ENCODE peak calls at places on chromosomes 6 and 20, in six cellular contexts. O is brain microvascular endothelial cell, N is PC-3, Q is osteocyte, T is tibial artery, F is fibroblast of mammary gland. E is an unnamed sample.

GRCh38 chr20:45378191-45378590 is at the start of gene TP53TG5:
- DNase-seq in O (no peak), N (no peak), Q (peak), T (no peak), F (no peak), E (no peak)

GRCh38 chr6:15166121-15166520 is 79.7 kb upstream of the JARID2 start:
- DNase-seq in O (no peak), N (no peak), Q (no peak), T (no peak), F (no peak), E (no peak)

GRCh38 chr6:105178110-105178509 is 1.7 kb downstream of the POPDC3 start:
- DNase-seq in O (peak), N (peak), Q (no peak), T (no peak), F (peak), E (no peak)

GRCh38 chr6:138038148-138038870 is 68.9 kb downstream of the PERP start:
- DNase-seq in O (no peak), N (no peak), Q (no peak), T (no peak), F (no peak), E (no peak)

GRCh38 chr20:10971096-10971495 is 297.3 kb upstream of the JAG1 start:
- DNase-seq in O (no peak), N (peak), Q (no peak), T (no peak), F (no peak), E (no peak)

GRCh38 chr20:4263011-4263410 is 247.7 kb upstream of the RNF24 start:
- DNase-seq in O (no peak), N (no peak), Q (no peak), T (no peak), F (no peak), E (no peak)

GRCh38 chr6:14530385-14530784 is 412.8 kb downstream of the CD83 start:
- DNase-seq in O (no peak), N (no peak), Q (no peak), T (no peak), F (no peak), E (no peak)

GRCh38 chr6:168244961-168245551 is 74.5 kb downstream of the DACT2 start:
- DNase-seq in O (no peak), N (no peak), Q (no peak), T (no peak), F (no peak), E (no peak)

DNA sequence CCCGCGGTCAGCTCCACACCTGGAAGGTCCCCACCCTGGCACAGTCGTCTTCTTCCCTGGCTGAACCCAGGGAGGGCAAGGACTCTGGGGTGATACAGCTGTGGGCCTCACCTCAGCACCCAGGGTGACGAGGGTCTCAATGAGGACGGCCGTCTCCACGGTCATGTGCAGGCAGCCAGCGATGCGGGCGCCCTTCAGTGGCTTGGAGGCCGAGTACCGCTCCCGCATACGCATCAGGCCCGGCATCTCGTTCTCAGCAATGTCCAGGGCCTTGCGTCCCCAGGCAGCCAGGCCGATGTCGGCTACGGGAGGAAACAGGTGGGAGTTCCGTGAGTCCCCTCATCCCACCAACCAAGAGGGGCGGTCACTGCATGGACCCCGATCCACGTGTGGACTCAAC is 7.9 kb downstream of the AHCY start:
- DNase-seq in O (no peak), N (no peak), Q (no peak), T (no peak), F (no peak), E (no peak)
- TF ChIP-seq CTCF in O (no peak), N (no peak), Q (no peak), T (no peak), F (no peak), E (no peak)

DNA sequence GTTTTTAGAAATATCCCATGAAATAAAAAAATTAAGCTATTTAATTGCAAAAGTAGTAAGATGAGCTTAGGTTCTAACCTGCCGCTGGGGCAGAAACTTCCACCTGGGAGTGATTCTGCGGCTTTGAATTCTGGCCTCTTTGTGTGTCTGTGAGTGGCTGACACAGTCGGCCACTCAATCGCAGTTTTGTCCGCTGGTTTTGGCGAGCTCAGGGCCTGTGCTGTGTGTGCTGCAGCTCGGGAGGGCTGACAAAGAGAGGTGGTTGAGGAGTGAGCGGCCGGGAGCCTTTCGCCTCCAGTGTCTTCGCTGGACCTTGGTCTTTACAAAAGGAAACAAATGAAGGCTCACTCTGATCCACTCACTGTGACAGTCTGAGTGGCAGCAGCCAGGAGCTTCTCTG is 128.4 kb downstream of the TIAM2 start:
- DNase-seq in O (no peak), N (no peak), Q (no peak), T (no peak), F (no peak), E (no peak)
- TF ChIP-seq CTCF in O (no peak), N (no peak), Q (no peak), T (no peak), F (no peak), E (no peak)

GRCh38 chr6:41469951-41470340 is 76.2 kb upstream of the FOXP4 start:
- DNase-seq in O (no peak), N (no peak), Q (no peak), T (no peak), F (no peak), E (no peak)

GRCh38 chr6:41474213-41474933 is 71.8 kb upstream of the FOXP4 start:
- DNase-seq in O (no peak), N (no peak), Q (no peak), T (no peak), F (no peak), E (no peak)

GRCh38 chr6:41470341-41471063 is 75.7 kb upstream of the FOXP4 start:
- DNase-seq in O (peak), N (no peak), Q (no peak), T (peak), F (peak), E (no peak)

GRCh38 chr6:41469156-41469950 is 76.8 kb upstream of the FOXP4 start:
- DNase-seq in O (no peak), N (no peak), Q (no peak), T (no peak), F (no peak), E (no peak)

DNA sequence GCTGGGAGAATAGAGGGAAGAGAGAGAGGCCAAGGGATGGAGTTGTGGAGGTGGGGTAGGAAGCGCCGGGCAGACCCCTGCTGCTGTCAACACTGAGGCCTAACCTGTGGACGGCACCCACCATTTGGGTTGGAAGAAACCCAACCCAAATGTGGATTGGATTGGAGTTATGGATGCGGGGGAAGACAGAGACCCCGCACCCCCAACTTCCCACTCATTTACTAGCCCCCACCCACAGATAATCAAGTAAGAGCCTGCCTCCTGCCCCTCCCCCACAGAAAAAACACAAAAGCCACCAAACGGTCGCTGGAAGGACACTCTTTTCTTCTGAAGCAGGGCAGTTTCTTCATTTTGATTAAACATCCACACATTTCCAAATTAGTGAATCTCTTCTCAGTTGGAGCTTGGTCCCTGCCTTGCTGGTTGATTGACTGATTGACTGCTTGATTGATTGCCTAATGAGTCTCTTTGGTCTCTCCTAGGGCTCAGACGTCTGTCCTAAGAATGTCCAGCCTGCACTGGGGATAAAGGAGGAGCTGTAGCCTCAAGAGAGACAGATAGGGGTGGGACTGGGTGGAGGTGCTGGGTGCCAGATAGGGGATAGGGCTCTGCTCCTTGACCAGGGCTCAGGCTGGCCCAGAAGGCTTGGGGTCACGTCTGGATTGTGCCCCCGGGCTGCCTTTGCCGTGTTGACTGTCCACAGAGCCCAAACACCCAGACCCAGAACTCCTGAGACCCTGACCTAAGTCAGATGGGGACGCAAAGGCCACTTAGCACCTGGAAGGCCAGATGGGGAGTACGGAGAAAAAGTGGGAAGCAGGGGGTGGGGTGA is 74.9 kb upstream of the FOXP4 start:
- DNase-seq in O (no peak), N (no peak), Q (no peak), T (no peak), F (no peak), E (no peak)
- TF ChIP-seq CTCF in O (no peak), N (no peak), Q (no peak), T (no peak), F (no peak), E (no peak)

GRCh38 chr6:4612636-4613171 is 163.5 kb upstream of the CDYL start:
- DNase-seq in O (no peak), N (no peak), Q (no peak), T (no peak), F (peak), E (no peak)

GRCh38 chr6:4613381-4613780 is 162.8 kb upstream of the CDYL start:
- DNase-seq in O (no peak), N (no peak), Q (no peak), T (no peak), F (no peak), E (no peak)

GRCh38 chr6:4610256-4610655 is 165.9 kb upstream of the CDYL start:
- DNase-seq in O (peak), N (no peak), Q (no peak), T (peak), F (peak), E (no peak)

GRCh38 chr6:4613795-4614194 is 162.4 kb upstream of the CDYL start:
- DNase-seq in O (no peak), N (no peak), Q (no peak), T (no peak), F (no peak), E (no peak)

DNA sequence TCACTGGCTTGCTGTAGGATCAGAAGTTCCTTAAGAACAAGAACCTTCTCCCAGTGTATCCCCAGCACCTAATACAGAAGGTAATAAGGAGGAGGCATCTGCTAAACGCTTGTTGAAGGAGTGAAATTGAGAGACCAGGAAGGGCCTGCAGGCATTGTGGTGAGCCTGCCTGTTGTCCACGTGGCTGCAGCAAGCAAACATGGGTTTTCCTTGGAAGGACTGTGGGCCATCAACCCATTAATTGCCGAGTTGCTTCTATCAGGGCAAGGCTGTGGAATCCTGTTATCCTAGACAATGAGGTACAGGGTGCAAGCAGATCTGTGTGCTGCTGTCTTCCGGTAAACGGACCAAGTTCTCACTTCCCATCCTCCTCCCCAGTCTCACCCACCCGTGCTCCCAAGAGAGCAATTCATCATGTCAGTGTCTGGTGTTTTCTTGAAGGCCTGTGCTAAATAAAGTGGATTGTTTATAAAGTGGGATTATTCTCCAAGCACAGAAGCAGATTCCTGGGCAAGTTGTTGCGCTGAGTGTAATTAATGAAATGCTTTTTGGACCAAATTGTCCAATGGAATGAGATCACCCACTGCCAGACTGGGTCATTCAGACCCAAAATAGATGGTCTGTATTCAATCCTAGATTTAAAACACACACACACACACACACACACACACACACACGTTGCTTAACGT is 164.6 kb upstream of the CDYL start:
- DNase-seq in O (no peak), N (no peak), Q (no peak), T (no peak), F (peak), E (no peak)
- TF ChIP-seq CTCF in O (no peak), N (no peak), Q (no peak), T (no peak), F (no peak), E (no peak)

GRCh38 chr6:52574709-52575489 is 2.0 kb downstream of the TRAM2 start:
- DNase-seq in O (peak), N (no peak), Q (no peak), T (peak), F (peak), E (no peak)
- TF ChIP-seq CTCF in O (no peak), N (no peak), Q (no peak), T (no peak), F (no peak), E (no peak)

GRCh38 chr6:157323114-157323923 is at the start of gene TMEM242:
- DNase-seq in O (peak), N (peak), Q (peak), T (peak), F (peak), E (peak)
- TF ChIP-seq CTCF in O (peak), N (no peak), Q (peak), T (peak), F (peak), E (peak)

GRCh38 chr20:1440024-1440423 is 26.6 kb downstream of the NSFL1C start:
- DNase-seq in O (no peak), N (peak), Q (no peak), T (no peak), F (peak), E (no peak)
- TF ChIP-seq CTCF in O (peak), N (peak), Q (no peak), T (no peak), F (peak), E (no peak)